ENCODE peak calls at places on chromosomes 3 and 15, in six cellular contexts. A, N, I, K, J and O are unnamed samples.

GRCh38 chr3:134357914-134358811 is 16.1 kb downstream of the AMOTL2 start:
- DNase-seq in I (no peak), N (no peak), J (no peak), K (peak), A (no peak), O (peak)

GRCh38 chr3:69032137-69032536 is 18.7 kb upstream of the EOGT start:
- DNase-seq in K (no peak), A (no peak), I (no peak), N (no peak), J (no peak), O (no peak)

GRCh38 chr3:107612581-107613182 is 89.9 kb downstream of the BBX start:
- DNase-seq in I (no peak), J (no peak), N (no peak), K (no peak), A (no peak), O (no peak)

GRCh38 chr3:181716916-181717315 is 5.2 kb downstream of the SOX2 start:
- DNase-seq in I (no peak), N (peak), K (no peak), J (no peak), A (peak), O (peak)

GRCh38 chr3:103785537-103785936 is 1350.7 kb downstream of the ZPLD1 start:
- DNase-seq in J (no peak), A (no peak), N (no peak), I (no peak), K (no peak), O (no peak)

GRCh38 chr15:43792761-43793493 is 807 bp downstream of the SERF2 start:
- DNase-seq in N (peak), A (no peak), I (no peak), J (no peak), K (no peak), O (no peak)

GRCh38 chr3:66858656-66859381 is 139.3 kb upstream of the KBTBD8 start:
- DNase-seq in K (no peak), N (no peak), A (no peak), I (no peak), J (no peak), O (no peak)

GRCh38 chr15:99925661-99926461 is 192.6 kb upstream of the LYSMD4 start:
- DNase-seq in N (peak), A (peak), I (no peak), J (peak), K (peak), O (no peak)

GRCh38 chr15:98865397-98866339 is 141.9 kb downstream of the PGPEP1L start:
- DNase-seq in J (peak), N (peak), K (peak), A (peak), I (no peak), O (peak)

GRCh38 chr3:184241447-184242296 is 7.1 kb downstream of the ALG3 start:
- DNase-seq in I (no peak), A (peak), K (no peak), J (no peak), N (peak), O (peak)

GRCh38 chr15:42679285-42680141 is 57.4 kb downstream of the CDAN1 start:
- DNase-seq in A (no peak), J (no peak), K (no peak), I (no peak), N (no peak), O (no peak)

GRCh38 chr3:3286014-3286413 is 106.5 kb upstream of the CRBN start:
- DNase-seq in I (no peak), A (no peak), N (no peak), K (no peak), J (no peak), O (no peak)

GRCh38 chr3:54773251-54773650 is 154.6 kb downstream of the LRTM1 start:
- DNase-seq in I (no peak), J (no peak), N (peak), A (no peak), K (no peak), O (no peak)

GRCh38 chr3:59772416-59773408 is 722.9 kb upstream of the CFAP20DC start:
- DNase-seq in N (no peak), K (no peak), J (no peak), I (no peak), A (no peak), O (no peak)

GRCh38 chr3:97863025-97863424 is 41.2 kb downstream of the CRYBG3 start:
- DNase-seq in I (no peak), N (no peak), J (no peak), A (no peak), K (no peak), O (no peak)

GRCh38 chr15:94240486-94240885 is 9.1 kb downstream of the MCTP2 start:
- DNase-seq in A (no peak), N (peak), I (no peak), J (no peak), K (no peak), O (no peak)

GRCh38 chr3:126345641-126346460 is 11.4 kb downstream of the KLF15 start:
- DNase-seq in A (no peak), K (peak), J (no peak), N (no peak), I (no peak), O (no peak)

GRCh38 chr3:134754768-134755559 is 40.1 kb upstream of the EPHB1 start:
- DNase-seq in K (no peak), J (peak), I (no peak), N (peak), A (no peak), O (peak)

GRCh38 chr3:45644467-45645201 is 44.6 kb upstream of the SACM1L start:
- DNase-seq in J (no peak), K (no peak), N (no peak), I (no peak), A (no peak), O (no peak)

GRCh38 chr15:80404719-80405553 is 754 bp downstream of the ARNT2 start:
- DNase-seq in A (no peak), I (peak), J (peak), K (peak), N (peak), O (peak)

GRCh38 chr3:27345959-27346865 is 23.0 kb downstream of the NEK10 start:
- DNase-seq in K (no peak), J (no peak), I (no peak), A (no peak), N (peak), O (no peak)

GRCh38 chr3:56119575-56120349 is 348.5 kb downstream of the ERC2 start:
- DNase-seq in N (no peak), I (no peak), J (no peak), K (peak), A (no peak), O (no peak)

GRCh38 chr15:55799287-55800212 is 56.6 kb upstream of the PRTG start:
- DNase-seq in N (peak), A (peak), K (no peak), J (peak), I (no peak), O (peak)

GRCh38 chr3:127844326-127844942 is 22.1 kb upstream of the MGLL start:
- DNase-seq in A (no peak), J (no peak), K (no peak), N (no peak), I (no peak), O (no peak)

GRCh38 chr3:25895443-25895842 is 105.6 kb downstream of the OXSM start:
- DNase-seq in I (no peak), K (no peak), N (no peak), J (no peak), A (no peak), O (no peak)

GRCh38 chr3:159252772-159253384 is 451.0 kb downstream of the MFSD1 start:
- DNase-seq in I (no peak), N (peak), K (no peak), J (no peak), A (peak), O (no peak)

GRCh38 chr3:14117468-14118399 is 6.9 kb downstream of the CHCHD4 start:
- DNase-seq in N (no peak), K (no peak), I (no peak), A (no peak), J (no peak), O (no peak)

GRCh38 chr3:172272699-172273098 is 175.6 kb downstream of the GHSR start:
- DNase-seq in N (no peak), A (no peak), J (no peak), K (no peak), I (no peak), O (no peak)

GRCh38 chr3:120420855-120421570 is 29.8 kb downstream of the FSTL1 start:
- DNase-seq in N (no peak), A (no peak), J (no peak), I (no peak), K (no peak), O (no peak)

GRCh38 chr3:143973352-143974021 is 1.9 kb downstream of the DIPK2A start:
- DNase-seq in J (no peak), N (peak), I (peak), A (no peak), K (no peak), O (no peak)

GRCh38 chr15:52112203-52112750 is 298 bp downstream of the BCL2L10 start:
- DNase-seq in A (no peak), N (peak), I (no peak), K (no peak), J (peak), O (no peak)

GRCh38 chr15:66221126-66221525 is 32.4 kb downstream of the MEGF11 start:
- DNase-seq in I (no peak), K (no peak), J (no peak), A (no peak), N (no peak), O (no peak)

GRCh38 chr3:190336516-190337189 is 14.4 kb upstream of the CLDN1 start:
- DNase-seq in K (no peak), N (no peak), I (no peak), A (no peak), J (no peak), O (no peak)

GRCh38 chr3:15215996-15216395 is 9.9 kb downstream of the CAPN7 start:
- DNase-seq in I (no peak), N (no peak), K (no peak), J (no peak), A (no peak), O (no peak)

GRCh38 chr3:23324745-23325144 is 121.6 kb downstream of the UBE2E2 start:
- DNase-seq in K (no peak), J (no peak), A (no peak), N (no peak), I (no peak), O (no peak)

GRCh38 chr3:15009156-15009555 is 56.0 kb downstream of the MRPS25 start:
- DNase-seq in N (no peak), K (no peak), A (no peak), I (no peak), J (no peak), O (no peak)

GRCh38 chr3:119173325-119173724 is at the start of gene UPK1B:
- DNase-seq in J (no peak), I (no peak), K (no peak), A (no peak), N (no peak), O (no peak)

GRCh38 chr3:46715507-46716175 is 2.0 kb downstream of the PRSS50 start:
- DNase-seq in I (no peak), N (no peak), K (no peak), J (no peak), A (no peak), O (no peak)